ENCODE peak calls at places on chromosomes 6 and 20, in four cellular contexts. T is upper lobe of left lung, A is neural progenitor cell, R is body of pancreas. B is an unnamed sample. For H3K4me1, the result is how much of the 10 kb centered on the place peaks cover.

GRCh38 chr6:18405477-18406293 is 18.5 kb downstream of the RNF144B start:
- DNase-seq in T (no peak), A (no peak), R (no peak), B (no peak)

GRCh38 chr6:44511126-44511525 is 123.6 kb downstream of the CDC5L start:
- DNase-seq in R (no peak), T (no peak), A (no peak), B (no peak)

GRCh38 chr20:47148059-47148458 is 208.4 kb downstream of the ZMYND8 start:
- DNase-seq in R (no peak), T (no peak), A (no peak), B (no peak)

GRCh38 chr20:62161347-62161746 is 17.8 kb downstream of the SS18L1 start:
- DNase-seq in R (no peak), T (no peak), A (no peak), B (peak)

GRCh38 chr6:43757966-43758616 is 11.9 kb upstream of the VEGFA start:
- DNase-seq in A (no peak), T (no peak), R (peak), B (peak)

GRCh38 chr6:97060254-97060653 is 135.7 kb downstream of the KLHL32 start:
- DNase-seq in A (no peak), R (no peak), T (no peak), B (no peak)

GRCh38 chr6:29651413-29652197 is 5.3 kb upstream of the MOG start:
- DNase-seq in T (no peak), A (peak), R (no peak), B (no peak)

GRCh38 chr6:42406296-42407280 is 45.1 kb downstream of the TRERF1 start:
- DNase-seq in A (peak), R (no peak), T (no peak), B (peak)

GRCh38 chr20:25336561-25337422 is 53.8 kb downstream of the ABHD12 start:
- DNase-seq in A (peak), T (no peak), R (peak), B (no peak)

GRCh38 chr20:16684416-16684815 is 45.4 kb upstream of the SNRPB2 start:
- DNase-seq in A (no peak), R (no peak), T (no peak), B (no peak)

GRCh38 chr20:24773168-24773567 is 175.9 kb upstream of the CST7 start:
- DNase-seq in T (peak), A (no peak), R (no peak), B (no peak)

GRCh38 chr6:157629220-157629619 is 193.8 kb upstream of the SNX9 start:
- DNase-seq in A (no peak), R (no peak), T (no peak), B (no peak)

GRCh38 chr20:43444107-43444506 is 13.6 kb upstream of the SRSF6 start:
- DNase-seq in A (peak), R (no peak), T (no peak), B (no peak)

GRCh38 chr20:990293-990959 is 11.7 kb downstream of the RSPO4 start:
- DNase-seq in R (no peak), T (no peak), A (no peak), B (no peak)

GRCh38 chr6:150417899-150418824 is 49.4 kb downstream of the IYD start:
- DNase-seq in R (peak), A (peak), T (no peak), B (no peak)

GRCh38 chr20:11544029-11544678 is 373.5 kb upstream of the BTBD3 start:
- DNase-seq in T (no peak), A (peak), R (peak), B (peak)

GRCh38 chr6:166800110-166800509 is 156.2 kb downstream of the RNASET2 start:
- DNase-seq in T (no peak), A (no peak), R (no peak), B (no peak)

GRCh38 chr6:1584146-1584545 is 25.6 kb upstream of the FOXC1 start:
- DNase-seq in T (no peak), R (no peak), A (no peak), B (no peak)

GRCh38 chr6:154815938-154816820 is 83.0 kb downstream of the SCAF8 start:
- DNase-seq in T (no peak), A (no peak), R (no peak), B (no peak)

GRCh38 chr20:35312348-35312747 is 20.1 kb upstream of the FAM83C start:
- DNase-seq in A (no peak), R (no peak), T (no peak), B (no peak)

GRCh38 chr20:56414842-56415765 is 3.0 kb downstream of the CASS4 start:
- DNase-seq in A (no peak), R (no peak), T (no peak), B (no peak)

GRCh38 chr20:24768977-24769675 is 179.9 kb upstream of the CST7 start:
- DNase-seq in T (peak), A (no peak), R (peak), B (peak)

GRCh38 chr6:53512631-53513030 is 32.3 kb downstream of the GCLC start:
- DNase-seq in R (no peak), A (no peak), T (no peak), B (no peak)

GRCh38 chr6:136123464-136123863 is 126.6 kb downstream of the MTFR2 start:
- DNase-seq in A (no peak), T (no peak), R (no peak), B (no peak)

GRCh38 chr6:160795716-160796115 is 93.7 kb downstream of the PLG start:
- DNase-seq in A (no peak), T (no peak), R (no peak), B (no peak)

GRCh38 chr6:35017461-35018183 is 123.5 kb downstream of the TCP11 start:
- DNase-seq in A (no peak), T (peak), R (no peak), B (no peak)

GRCh38 chr6:147905721-147906120 is 397.2 kb downstream of the SAMD5 start:
- DNase-seq in T (no peak), R (no peak), A (no peak), B (no peak)

GRCh38 chr6:129500958-129501381 is 209.0 kb downstream of the ARHGAP18 start:
- DNase-seq in R (no peak), A (peak), T (no peak), B (no peak)

GRCh38 chr6:136077834-136078576 is 172.1 kb downstream of the MTFR2 start:
- DNase-seq in A (no peak), R (no peak), T (no peak), B (peak)

GRCh38 chr20:2149507-2149906 is 47.9 kb downstream of the STK35 start:
- DNase-seq in R (no peak), T (no peak), A (no peak), B (no peak)

GRCh38 chr6:159977242-159978214 is 8.6 kb downstream of the IGF2R start:
- DNase-seq in R (peak), T (peak), A (peak), B (no peak)

GRCh38 chr6:30884521-30885480 is 482 bp downstream of the DDR1 start:
- DNase-seq in T (peak), R (peak), A (peak), B (peak)

GRCh38 chr20:2657674-2658073 is 5.2 kb downstream of the NOP56 start:
- DNase-seq in R (no peak), T (no peak), A (no peak), B (no peak)

GRCh38 chr6:104682722-104683643 is 176.7 kb downstream of the HACE1 start:
- DNase-seq in R (peak), A (peak), T (peak), B (peak)

GRCh38 chr6:53086302-53086701 is 21.1 kb downstream of the FBXO9 start:
- DNase-seq in T (no peak), R (no peak), A (no peak), B (no peak)

GRCh38 chr6:155521719-155522118 is 66.1 kb upstream of the NOX3 start:
- DNase-seq in T (no peak), A (no peak), R (no peak), B (no peak)

GRCh38 chr6:75171581-75172360 is 34.1 kb downstream of the COL12A1 start:
- DNase-seq in R (no peak), A (no peak), T (no peak), B (no peak)

GRCh38 chr20:36628076-36628475 is 17.9 kb downstream of the SLA2 start:
- DNase-seq in T (no peak), R (no peak), A (no peak), B (no peak)

GRCh38 chr6:124866040-124866439 is 96.2 kb upstream of the RNF217 start:
- DNase-seq in R (no peak), A (no peak), T (no peak), B (no peak)

GRCh38 chr6:37205997-37206340 is 36.0 kb downstream of the PIM1 start:
- DNase-seq in T (peak), R (no peak), A (no peak), B (no peak)
- H3K4me1 ChIP-seq in T (under half), R (under half), A (under half), B (under half)

GRCh38 chr20:17883592-17884317 is 84.8 kb downstream of the SNX5 start:
- DNase-seq in A (no peak), R (no peak), T (no peak), B (no peak)
- TF ChIP-seq CTCF in A (peak), R (no peak), T (no peak), B (peak)

DNA sequence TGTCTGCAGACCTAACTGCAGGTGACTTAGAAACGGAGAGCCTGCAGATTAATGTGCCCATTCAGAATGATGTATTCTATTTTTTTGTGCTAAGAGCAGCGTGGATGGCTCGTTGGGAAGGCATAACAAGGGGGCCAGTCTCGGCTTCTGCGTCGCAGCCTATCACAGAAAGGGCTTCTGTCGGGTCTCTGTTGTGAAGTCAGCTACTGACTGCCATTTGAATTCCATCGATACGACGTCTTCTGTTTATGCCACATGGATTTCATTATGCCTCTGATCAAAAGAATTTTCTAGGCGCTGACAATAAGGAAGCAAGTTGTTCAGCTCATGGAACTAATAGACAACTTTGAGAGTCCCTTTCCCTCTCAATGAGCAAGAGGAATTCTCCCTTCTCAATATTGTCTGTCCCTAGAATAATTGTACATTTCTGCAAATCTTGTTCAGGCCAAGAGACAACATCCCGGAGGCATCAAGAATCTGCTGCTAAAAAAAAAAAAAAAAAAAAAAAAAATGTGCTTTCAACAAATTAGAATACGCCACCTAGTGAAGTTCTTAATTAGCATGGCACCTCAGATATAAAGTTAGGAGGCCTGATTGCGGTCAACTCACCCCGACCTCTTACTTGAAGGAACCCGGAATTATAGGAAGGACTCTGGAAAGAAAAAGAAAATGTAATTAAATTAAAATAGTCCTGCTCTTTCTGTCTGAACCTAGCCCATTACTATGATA is 223.9 kb downstream of the TSHZ2 start:
- DNase-seq in R (no peak), T (no peak), A (no peak), B (no peak)
- H3K4me3 ChIP-seq in R (no peak), T (no peak), A (no peak), B (no peak)

GRCh38 chr20:22511943-22512910 is 72.1 kb downstream of the FOXA2 start:
- DNase-seq in R (peak), A (peak), T (peak), B (no peak)

GRCh38 chr20:22509090-22509938 is 75.1 kb downstream of the FOXA2 start:
- DNase-seq in T (no peak), A (no peak), R (no peak), B (no peak)

GRCh38 chr20:22515264-22515663 is 69.1 kb downstream of the FOXA2 start:
- DNase-seq in A (no peak), T (no peak), R (no peak), B (no peak)

GRCh38 chr20:22512911-22513489 is 71.4 kb downstream of the FOXA2 start:
- DNase-seq in A (no peak), T (no peak), R (no peak), B (no peak)

DNA sequence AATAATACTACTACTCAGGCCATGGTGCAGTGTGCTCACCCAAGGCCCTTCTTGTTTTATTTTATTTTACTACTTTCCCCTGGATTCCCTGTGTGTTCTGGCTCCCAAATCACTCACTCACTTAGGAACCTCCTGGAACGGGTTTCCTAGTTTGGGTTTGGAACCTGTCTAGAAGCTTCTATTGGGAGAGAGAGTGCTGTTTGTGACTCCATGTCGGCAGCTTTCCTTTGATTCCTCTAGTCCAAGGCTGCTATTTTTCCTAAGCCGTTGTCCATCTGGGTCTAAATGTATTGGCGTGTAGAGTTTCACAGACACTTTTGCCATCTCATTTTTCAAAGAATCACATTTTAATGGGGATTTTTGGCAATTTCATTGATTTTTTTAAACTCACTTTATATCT is 70.8 kb downstream of the FOXA2 start:
- DNase-seq in T (no peak), R (no peak), A (no peak), B (no peak)
- H3K4me1 ChIP-seq in T (under half), R (under half), A (under half), B (under half)

DNA sequence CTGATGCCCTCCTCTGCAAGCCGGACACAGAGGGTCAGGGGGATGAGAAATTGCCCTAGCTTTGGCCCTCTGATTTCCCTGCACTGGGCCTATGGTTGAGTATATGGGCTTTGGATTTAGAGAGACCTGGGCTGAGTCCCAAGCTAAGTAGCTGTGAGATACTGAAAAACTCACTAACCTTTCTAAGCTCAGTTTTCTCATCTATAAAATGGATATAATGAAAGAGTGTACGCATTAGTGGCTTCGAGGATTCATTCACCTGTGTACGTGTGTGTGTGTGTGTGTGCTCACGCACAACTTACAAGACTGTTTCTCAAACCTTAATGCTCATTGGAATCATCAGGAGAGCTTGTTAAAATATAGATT is 12.7 kb upstream of the RBPJL start:
- DNase-seq in T (no peak), A (no peak), R (no peak), B (no peak)
- TF ChIP-seq CTCF in T (no peak), A (no peak), R (no peak), B (no peak)

DNA sequence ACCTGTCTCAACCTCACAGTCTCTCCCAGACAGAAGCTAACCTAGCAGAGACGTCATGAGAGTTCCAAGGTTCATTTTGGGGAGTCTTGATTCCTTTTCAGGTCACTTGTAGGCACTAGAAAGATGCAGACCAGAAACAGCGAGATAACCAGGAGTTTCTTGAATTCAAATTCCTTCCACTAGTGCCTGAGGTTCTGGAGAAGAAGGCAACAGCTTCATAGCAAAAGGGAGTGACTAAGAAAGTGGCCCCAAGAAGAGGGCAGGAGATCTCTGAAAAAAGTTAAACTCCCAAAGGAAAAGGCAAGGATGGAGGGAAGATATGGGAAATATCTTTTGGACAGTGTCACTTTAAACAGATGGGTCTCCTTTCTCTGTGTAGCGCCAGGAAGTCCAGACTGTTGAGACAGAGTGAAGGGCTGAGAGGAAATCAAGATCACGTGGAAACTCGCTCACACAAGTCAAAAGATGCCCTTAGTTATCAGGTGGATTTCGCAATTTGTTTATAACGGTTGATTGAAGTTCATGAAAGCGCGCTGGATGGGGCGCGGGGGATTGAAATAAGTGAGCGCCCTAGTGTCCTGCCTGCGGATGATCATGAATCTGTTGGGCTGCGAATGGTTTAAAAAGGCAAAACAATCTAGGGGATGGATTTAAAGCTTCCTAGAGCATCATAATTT is 4.8 kb upstream of the PRSS16 start:
- DNase-seq in R (no peak), T (no peak), A (no peak), B (no peak)
- H3K4me3 ChIP-seq in R (no peak), T (no peak), A (no peak), B (no peak)

GRCh38 chr6:71405416-71405815 is 116.8 kb downstream of the OGFRL1 start:
- DNase-seq in T (no peak), A (no peak), R (no peak), B (no peak)

GRCh38 chr6:71403422-71404134 is 115.0 kb downstream of the OGFRL1 start:
- DNase-seq in R (no peak), T (no peak), A (peak), B (no peak)

GRCh38 chr6:71404145-71404966 is 115.7 kb downstream of the OGFRL1 start:
- DNase-seq in A (no peak), R (no peak), T (no peak), B (no peak)

GRCh38 chr6:71406871-71407860 is 118.6 kb downstream of the OGFRL1 start:
- DNase-seq in A (peak), R (no peak), T (no peak), B (no peak)

GRCh38 chr6:71404967-71405278 is 116.3 kb downstream of the OGFRL1 start:
- DNase-seq in A (no peak), R (no peak), T (no peak), B (no peak)
- H3K4me1 ChIP-seq in A (under half), R (under half), T (under half), B (under half)

GRCh38 chr20:45965169-45966002 is 6.6 kb downstream of the ZNF335 start:
- DNase-seq in A (no peak), R (peak), T (peak), B (no peak)

GRCh38 chr20:45962031-45962755 is 9.8 kb downstream of the ZNF335 start:
- DNase-seq in A (no peak), R (peak), T (no peak), B (no peak)

GRCh38 chr20:45959956-45960630 is 11.9 kb downstream of the ZNF335 start:
- DNase-seq in A (no peak), R (peak), T (no peak), B (no peak)

GRCh38 chr20:45964024-45964423 is 8.0 kb downstream of the ZNF335 start:
- DNase-seq in R (peak), T (no peak), A (no peak), B (no peak)

GRCh38 chr20:45963059-45964011 is 8.7 kb downstream of the ZNF335 start:
- DNase-seq in T (no peak), A (peak), R (peak), B (no peak)
- TF ChIP-seq CTCF in T (peak), A (peak), R (peak), B (peak)

DNA sequence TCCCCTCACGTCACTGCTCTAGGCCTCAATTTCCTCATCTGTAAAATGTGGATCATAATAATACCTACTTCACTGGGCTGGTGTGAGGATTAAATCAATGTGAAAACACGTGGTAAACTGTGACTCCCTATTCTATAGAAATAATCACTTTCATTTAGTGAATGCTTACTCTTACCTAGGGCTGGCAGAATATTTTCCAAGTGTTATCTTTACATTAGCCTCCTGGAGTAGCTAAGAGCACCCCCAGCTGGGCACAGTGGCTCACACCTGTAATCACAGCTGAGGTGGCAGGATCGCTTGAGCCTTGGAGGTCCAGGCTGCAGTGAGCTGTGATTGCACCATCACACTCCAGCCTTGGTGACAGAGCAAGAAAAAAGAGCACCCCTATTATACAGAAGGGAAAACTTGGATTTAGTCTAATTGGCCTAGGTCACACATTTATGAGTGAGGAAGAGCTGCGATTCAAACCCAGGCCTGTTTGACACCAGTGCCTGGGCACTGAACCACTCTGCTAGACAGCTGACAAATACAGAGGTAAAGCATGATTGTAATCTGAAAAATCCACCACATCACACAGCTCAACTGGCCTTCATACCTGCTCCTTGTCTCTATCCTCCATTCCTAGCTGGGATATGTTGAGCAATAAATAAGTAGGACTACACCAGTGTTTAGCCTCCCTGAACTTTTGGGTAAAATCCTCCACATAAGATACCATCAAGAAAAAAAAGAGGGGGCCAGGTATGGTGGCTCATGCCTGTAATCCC is 1.4 kb upstream of the SNTA1 start:
- DNase-seq in R (peak), T (no peak), A (no peak), B (no peak)
- H3K4me3 ChIP-seq in R (no peak), T (no peak), A (peak), B (no peak)

B was measured in BE2C.